ENCODE peak calls at places on chromosome 18, in four cellular contexts. One of them, this sample, is unnamed.

GRCh38 chr18:28541276-28541930 is 364.5 kb upstream of the CDH2 start:
- DNase-seq in BE2C: peak; percentile 2
- DNase-seq in PC-3: no peak
- DNase-seq in brain microvascular endothelial cell: no peak
- DNase-seq in this sample: no peak

GRCh38 chr18:62325806-62326645 is 916 bp downstream of the TNFRSF11A start:
- DNase-seq in BE2C: no peak
- DNase-seq in PC-3: peak; percentile 40
- DNase-seq in brain microvascular endothelial cell: no peak
- DNase-seq in this sample: no peak

GRCh38 chr18:75249192-75249551 is 38.6 kb downstream of the TSHZ1 start:
- DNase-seq in BE2C: no peak
- DNase-seq in PC-3: no peak
- DNase-seq in brain microvascular endothelial cell: no peak
- DNase-seq in this sample: no peak

GRCh38 chr18:37483984-37484892 is 81.4 kb downstream of the CELF4 start:
- DNase-seq in BE2C: no peak
- DNase-seq in PC-3: no peak
- DNase-seq in brain microvascular endothelial cell: no peak
- DNase-seq in this sample: no peak

GRCh38 chr18:56563568-56563967 is 74.8 kb downstream of the TXNL1 start:
- DNase-seq in BE2C: peak; percentile 18
- DNase-seq in PC-3: peak; percentile 4
- DNase-seq in brain microvascular endothelial cell: no peak
- DNase-seq in this sample: no peak

GRCh38 chr18:2980607-2980923 is 32.4 kb downstream of the LPIN2 start:
- DNase-seq in BE2C: no peak
- DNase-seq in PC-3: no peak
- DNase-seq in brain microvascular endothelial cell: no peak
- DNase-seq in this sample: no peak

GRCh38 chr18:6729247-6730091 is at the start of gene ARHGAP28:
- DNase-seq in BE2C: peak; percentile 82
- DNase-seq in PC-3: peak; percentile 89
- DNase-seq in brain microvascular endothelial cell: peak; percentile 87
- DNase-seq in this sample: peak; percentile 78

GRCh38 chr18:70385474-70385873 is 96.6 kb downstream of the SOCS6 start:
- DNase-seq in BE2C: peak; percentile 12
- DNase-seq in PC-3: no peak
- DNase-seq in brain microvascular endothelial cell: no peak
- DNase-seq in this sample: no peak

GRCh38 chr18:46419391-46420141 is 237.5 kb downstream of the LOXHD1 start:
- DNase-seq in BE2C: no peak
- DNase-seq in PC-3: no peak
- DNase-seq in brain microvascular endothelial cell: no peak
- DNase-seq in this sample: no peak

GRCh38 chr18:21979759-21980158 is 189.6 kb upstream of the GATA6 start:
- DNase-seq in BE2C: no peak
- DNase-seq in PC-3: no peak
- DNase-seq in brain microvascular endothelial cell: no peak
- DNase-seq in this sample: no peak

GRCh38 chr18:13379062-13379800 is 160.7 kb downstream of the LDLRAD4 start:
- DNase-seq in BE2C: no peak
- DNase-seq in PC-3: no peak
- DNase-seq in brain microvascular endothelial cell: no peak
- DNase-seq in this sample: no peak

GRCh38 chr18:8046421-8046820 is 479.3 kb downstream of the PTPRM start:
- DNase-seq in BE2C: no peak
- DNase-seq in PC-3: no peak
- DNase-seq in brain microvascular endothelial cell: no peak
- DNase-seq in this sample: no peak

GRCh38 chr18:27143580-27144287 is 41.4 kb downstream of the CHST9 start:
- DNase-seq in BE2C: no peak
- DNase-seq in PC-3: no peak
- DNase-seq in brain microvascular endothelial cell: no peak
- DNase-seq in this sample: peak; percentile 9

GRCh38 chr18:67463829-67464228 is 52.7 kb downstream of the DSEL start:
- DNase-seq in BE2C: no peak
- DNase-seq in PC-3: peak; percentile 55
- DNase-seq in brain microvascular endothelial cell: no peak
- DNase-seq in this sample: no peak
- TF ChIP-seq CTCF in BE2C: peak; percentile 57
- TF ChIP-seq CTCF in PC-3: peak; percentile 65
- TF ChIP-seq CTCF in brain microvascular endothelial cell: peak; percentile 27
- TF ChIP-seq CTCF in this sample: peak; percentile 38

GRCh38 chr18:58223717-58224424 is 179.8 kb downstream of the NEDD4L start:
- DNase-seq in BE2C: peak; percentile 27
- DNase-seq in PC-3: peak; percentile 91
- DNase-seq in brain microvascular endothelial cell: peak; percentile 87
- DNase-seq in this sample: peak; percentile 91
- H3K4me3 ChIP-seq in BE2C: peak overlapping the region; percentile 1
- H3K4me3 ChIP-seq in PC-3: peak overlapping the region; percentile 93
- H3K4me3 ChIP-seq in brain microvascular endothelial cell: peak overlapping the region; percentile 66
- H3K4me3 ChIP-seq in this sample: peak overlapping the region; percentile 61

DNA sequence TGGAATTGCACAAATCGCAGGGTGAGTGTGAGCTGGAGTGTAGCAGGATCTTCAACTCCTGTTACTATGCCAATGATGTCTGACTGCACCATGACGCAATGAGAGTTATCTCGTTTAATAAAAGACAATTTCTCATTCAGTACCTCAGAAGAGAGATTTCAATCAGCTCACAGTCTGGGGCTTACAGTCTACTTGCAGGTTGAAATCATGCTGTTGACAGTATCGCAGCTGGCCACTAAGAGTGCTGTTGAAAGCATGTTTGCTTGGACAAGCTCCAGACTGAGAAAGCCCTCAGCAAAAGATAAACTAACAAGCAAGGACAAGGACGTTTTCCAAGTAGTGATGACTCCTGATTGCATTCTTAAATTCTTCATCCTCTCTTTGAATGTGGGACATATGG is 145.2 kb upstream of the SYT4 start:
- DNase-seq in BE2C: peak; percentile 49
- DNase-seq in PC-3: no peak
- DNase-seq in brain microvascular endothelial cell: peak; percentile 31
- DNase-seq in this sample: peak; percentile 3
- TF ChIP-seq CTCF in BE2C: peak; percentile 49
- TF ChIP-seq CTCF in PC-3: no peak
- TF ChIP-seq CTCF in brain microvascular endothelial cell: peak; percentile 47
- TF ChIP-seq CTCF in this sample: peak; percentile 43

DNA sequence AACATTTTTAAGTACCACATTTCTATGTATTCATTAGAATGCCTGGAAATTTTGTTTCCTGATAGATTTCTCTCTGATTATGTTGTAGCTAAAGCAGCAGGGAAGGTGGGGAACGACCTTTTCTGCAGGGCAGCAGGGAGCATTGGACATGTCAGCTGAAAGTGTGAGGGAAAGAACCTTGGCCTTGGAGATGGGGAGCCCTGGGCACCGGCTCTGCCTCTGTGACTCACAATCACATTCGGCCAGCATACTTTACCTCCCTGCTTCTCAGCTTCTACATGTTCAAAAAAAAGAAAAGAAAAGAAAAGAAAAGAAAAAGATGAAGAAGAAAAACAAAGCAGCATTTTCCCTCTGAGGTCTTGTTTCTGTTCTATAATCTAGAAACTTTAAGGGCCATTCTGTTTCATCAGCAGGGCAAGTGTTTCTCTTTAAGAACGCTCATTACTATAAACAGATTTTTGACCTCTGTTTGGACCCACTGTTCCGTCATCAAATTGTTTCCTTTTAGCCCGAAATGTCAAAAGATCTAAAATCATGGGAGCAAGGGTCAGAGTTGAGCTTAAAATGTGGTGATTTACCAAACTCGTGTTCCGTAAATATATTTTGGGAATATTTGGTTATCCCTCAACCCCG is 27.9 kb downstream of the SETBP1 start:
- DNase-seq in BE2C: no peak
- DNase-seq in PC-3: no peak
- DNase-seq in brain microvascular endothelial cell: peak; percentile 33
- DNase-seq in this sample: no peak
- H3K4me3 ChIP-seq in BE2C: no peak overlapping the region
- H3K4me3 ChIP-seq in PC-3: no peak overlapping the region
- H3K4me3 ChIP-seq in brain microvascular endothelial cell: no peak overlapping the region
- H3K4me3 ChIP-seq in this sample: no peak overlapping the region

GRCh38 chr18:58125183-58125582 is 81.2 kb downstream of the NEDD4L start:
- DNase-seq in BE2C: no peak
- DNase-seq in PC-3: no peak
- DNase-seq in brain microvascular endothelial cell: peak; percentile 15
- DNase-seq in this sample: no peak

GRCh38 chr18:58124475-58124874 is 80.4 kb downstream of the NEDD4L start:
- DNase-seq in BE2C: no peak
- DNase-seq in PC-3: no peak
- DNase-seq in brain microvascular endothelial cell: no peak
- DNase-seq in this sample: no peak

GRCh38 chr18:58129019-58129374 is 85.0 kb downstream of the NEDD4L start:
- DNase-seq in BE2C: no peak
- DNase-seq in PC-3: no peak
- DNase-seq in brain microvascular endothelial cell: no peak
- DNase-seq in this sample: no peak

GRCh38 chr18:58125756-58126155 is 81.7 kb downstream of the NEDD4L start:
- DNase-seq in BE2C: no peak
- DNase-seq in PC-3: no peak
- DNase-seq in brain microvascular endothelial cell: no peak
- DNase-seq in this sample: no peak

GRCh38 chr18:58128286-58129018 is 84.4 kb downstream of the NEDD4L start:
- DNase-seq in BE2C: no peak
- DNase-seq in PC-3: no peak
- DNase-seq in brain microvascular endothelial cell: no peak
- DNase-seq in this sample: no peak
- TF ChIP-seq CTCF in BE2C: no peak
- TF ChIP-seq CTCF in PC-3: no peak
- TF ChIP-seq CTCF in brain microvascular endothelial cell: no peak
- TF ChIP-seq CTCF in this sample: no peak

GRCh38 chr18:79486356-79487197 is 90.8 kb downstream of the NFATC1 start:
- DNase-seq in BE2C: no peak
- DNase-seq in PC-3: no peak
- DNase-seq in brain microvascular endothelial cell: no peak
- DNase-seq in this sample: no peak
- H3K4me3 ChIP-seq in BE2C: no peak overlapping the region
- H3K4me3 ChIP-seq in PC-3: no peak overlapping the region
- H3K4me3 ChIP-seq in brain microvascular endothelial cell: no peak overlapping the region
- H3K4me3 ChIP-seq in this sample: no peak overlapping the region

DNA sequence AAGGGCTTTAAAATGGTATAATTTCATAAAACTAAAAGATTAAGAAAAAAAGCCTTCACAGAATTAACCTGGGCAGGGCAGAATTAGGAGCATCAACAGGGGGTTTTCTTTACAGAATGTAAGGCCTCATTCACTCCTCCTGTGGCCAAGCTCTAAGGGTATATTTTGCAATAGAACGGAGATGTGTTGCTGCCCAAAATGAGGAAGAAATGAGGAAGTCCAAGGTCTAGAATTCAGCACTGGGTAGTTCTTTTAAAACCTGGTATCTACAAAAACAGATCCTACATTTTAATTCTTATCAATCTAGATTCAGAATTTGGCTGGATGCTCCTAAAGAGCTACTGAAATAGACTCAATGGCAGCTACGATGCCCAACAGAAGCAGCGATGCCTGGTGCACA is 101.8 kb downstream of the AKAIN1 start:
- DNase-seq in BE2C: no peak
- DNase-seq in PC-3: no peak
- DNase-seq in brain microvascular endothelial cell: no peak
- DNase-seq in this sample: no peak
- TF ChIP-seq CTCF in BE2C: no peak
- TF ChIP-seq CTCF in PC-3: no peak
- TF ChIP-seq CTCF in brain microvascular endothelial cell: no peak
- TF ChIP-seq CTCF in this sample: no peak

DNA sequence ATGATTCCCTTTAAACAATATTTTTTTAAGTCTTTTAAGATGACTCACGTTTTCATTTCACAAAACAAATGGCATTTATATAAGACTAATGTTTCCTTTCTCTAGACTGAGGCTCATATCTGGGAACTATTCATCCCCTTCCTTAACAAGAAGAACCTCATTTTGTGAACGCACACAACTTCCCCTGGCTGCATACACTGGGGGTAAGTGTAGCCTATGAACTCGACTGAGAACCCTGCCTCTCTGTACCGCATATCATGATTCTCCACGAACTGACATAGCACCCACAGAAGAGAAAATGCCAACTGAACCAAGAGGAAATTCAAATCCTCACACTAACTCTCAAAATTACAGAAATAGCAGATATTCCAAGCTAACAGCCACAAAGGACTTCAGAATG is 236.8 kb downstream of the TCF4 start:
- DNase-seq in BE2C: no peak
- DNase-seq in PC-3: no peak
- DNase-seq in brain microvascular endothelial cell: no peak
- DNase-seq in this sample: no peak
- H3K4me3 ChIP-seq in BE2C: no peak overlapping the region
- H3K4me3 ChIP-seq in PC-3: no peak overlapping the region
- H3K4me3 ChIP-seq in brain microvascular endothelial cell: no peak overlapping the region
- H3K4me3 ChIP-seq in this sample: no peak overlapping the region

DNA sequence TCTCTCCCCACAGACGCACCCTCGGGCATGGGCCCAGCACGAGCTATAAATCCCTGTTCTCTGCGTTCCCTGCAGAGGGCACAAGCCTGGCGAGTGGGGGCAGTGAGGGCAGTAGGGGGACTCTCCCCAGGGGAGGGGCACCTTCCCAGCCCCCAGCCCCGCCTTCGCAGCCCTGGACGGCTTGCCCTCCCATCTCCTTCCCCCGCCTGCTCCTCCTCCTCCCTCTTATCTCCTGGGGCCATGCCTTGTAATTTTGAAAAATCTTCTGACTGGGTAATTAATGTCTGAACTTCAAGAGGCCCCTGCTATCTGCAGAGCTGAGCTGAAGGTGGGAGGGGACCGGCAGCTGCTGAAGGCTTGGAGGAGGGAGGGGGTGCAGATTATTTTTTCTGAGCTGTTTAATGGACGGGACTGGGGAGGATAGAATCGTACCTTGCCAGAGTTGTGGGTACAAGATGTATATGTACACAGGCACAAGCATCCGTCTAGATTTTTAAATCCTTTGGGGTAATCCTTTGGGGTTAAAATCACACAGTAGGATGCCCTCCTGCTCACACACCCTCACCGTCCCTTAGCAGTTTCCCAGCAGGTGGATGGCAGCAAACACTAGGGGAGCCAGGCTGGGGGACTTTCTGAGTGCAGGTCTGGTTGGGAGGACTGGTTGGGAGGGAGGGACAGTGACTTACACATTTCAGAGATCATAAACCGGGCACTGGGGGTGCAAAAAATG is 121.9 kb downstream of the SMAD7 start:
- DNase-seq in BE2C: peak; percentile 51
- DNase-seq in PC-3: no peak
- DNase-seq in brain microvascular endothelial cell: no peak
- DNase-seq in this sample: no peak
- TF ChIP-seq CTCF in BE2C: peak; percentile 20
- TF ChIP-seq CTCF in PC-3: no peak
- TF ChIP-seq CTCF in brain microvascular endothelial cell: peak; percentile 35
- TF ChIP-seq CTCF in this sample: peak; percentile 32

This sample was measured in retinal pigment epithelial cell.